ENCODE peak calls at places on chromosomes 12 and 14, in ten cellular contexts. R, C, S, A, Q, V, P, W, I and D are unnamed samples. For H3K27me3, the result is how much of the 10 kb centered on the place peaks cover.

GRCh38 chr12:77190022-77190421 is 124.7 kb upstream of the E2F7 start:
- DNase-seq in R (no peak), C (no peak), S (peak), A (no peak), Q (no peak), V (no peak), P (no peak), W (no peak), I (no peak), D (no peak)

GRCh38 chr12:102023343-102023930 is 38.4 kb downstream of the WASHC3 start:
- DNase-seq in R (no peak), C (no peak), S (peak), A (no peak), Q (no peak), V (no peak), P (no peak), W (no peak), I (no peak), D (no peak)

GRCh38 chr14:76953196-76953945 is 75.1 kb downstream of the IRF2BPL start:
- DNase-seq in R (peak), C (peak), S (peak), A (peak), Q (peak), V (peak), P (peak), W (peak), I (peak), D (peak)

GRCh38 chr12:1915082-1915968 is 3.1 kb downstream of the CACNA2D4 start:
- DNase-seq in R (no peak), C (peak), S (no peak), A (no peak), Q (no peak), V (no peak), P (peak), W (peak), I (peak), D (peak)

GRCh38 chr14:44700184-44700583 is 193.1 kb upstream of the FSCB start:
- DNase-seq in R (no peak), C (no peak), S (no peak), A (no peak), Q (no peak), V (no peak), P (no peak), W (no peak), I (no peak), D (no peak)

GRCh38 chr12:15232959-15233358 is 11.7 kb upstream of the RERG start:
- DNase-seq in R (no peak), C (no peak), S (no peak), A (no peak), Q (no peak), V (no peak), P (no peak), W (no peak), I (no peak), D (no peak)

GRCh38 chr12:83823386-83824045 is 1089.1 kb downstream of the SLC6A15 start:
- DNase-seq in R (peak), C (no peak), S (peak), A (no peak), Q (no peak), V (no peak), P (no peak), W (peak), I (peak), D (no peak)

GRCh38 chr14:74956280-74957072 is 1.1 kb upstream of the PGF start:
- DNase-seq in R (no peak), C (no peak), S (no peak), A (no peak), Q (no peak), V (no peak), P (no peak), W (no peak), I (no peak), D (no peak)

GRCh38 chr12:126762150-126762549 is 1504.8 kb upstream of the TMEM132C start:
- DNase-seq in R (no peak), C (no peak), S (no peak), A (no peak), Q (no peak), V (no peak), P (no peak), W (no peak), I (no peak), D (no peak)

GRCh38 chr12:101782544-101782855 is 43.2 kb upstream of the SYCP3 start:
- DNase-seq in R (no peak), C (no peak), S (no peak), A (no peak), Q (no peak), V (no peak), P (no peak), W (no peak), I (no peak), D (no peak)

GRCh38 chr14:68695326-68695768 is 97.5 kb downstream of the ZFP36L1 start:
- DNase-seq in R (no peak), C (no peak), S (peak), A (no peak), Q (peak), V (no peak), P (peak), W (no peak), I (no peak), D (peak)

GRCh38 chr12:93591137-93591868 is 18.8 kb downstream of the SOCS2 start:
- DNase-seq in R (peak), C (no peak), S (peak), A (peak), Q (no peak), V (peak), P (peak), W (peak), I (peak), D (peak)

GRCh38 chr14:105067140-105067968 is 2.1 kb upstream of the GPR132 start:
- DNase-seq in R (no peak), C (no peak), S (peak), A (no peak), Q (no peak), V (no peak), P (no peak), W (peak), I (no peak), D (no peak)

GRCh38 chr12:607541-608001 is 55.7 kb downstream of the NINJ2 start:
- DNase-seq in R (peak), C (no peak), S (no peak), A (peak), Q (no peak), V (no peak), P (no peak), W (no peak), I (peak), D (no peak)

GRCh38 chr12:66959276-66959675 is 280.4 kb upstream of the GRIP1 start:
- DNase-seq in R (no peak), C (no peak), S (no peak), A (no peak), Q (no peak), V (no peak), P (no peak), W (no peak), I (no peak), D (no peak)

GRCh38 chr14:32560213-32560857 is 231.2 kb downstream of the AKAP6 start:
- DNase-seq in R (peak), C (no peak), S (peak), A (no peak), Q (peak), V (no peak), P (peak), W (no peak), I (peak), D (peak)

GRCh38 chr14:78835052-78835451 is 664.9 kb downstream of the NRXN3 start:
- DNase-seq in R (peak), C (no peak), S (no peak), A (no peak), Q (no peak), V (no peak), P (no peak), W (no peak), I (no peak), D (no peak)

GRCh38 chr12:108567974-108568652 is 5.7 kb downstream of the ISCU start:
- DNase-seq in R (no peak), C (no peak), S (no peak), A (no peak), Q (no peak), V (no peak), P (no peak), W (no peak), I (no peak), D (no peak)

GRCh38 chr12:46530373-46531056 is 157.9 kb upstream of the SLC38A2 start:
- DNase-seq in R (no peak), C (no peak), S (no peak), A (no peak), Q (no peak), V (no peak), P (no peak), W (no peak), I (no peak), D (no peak)

GRCh38 chr12:113416091-113416754 is 6.0 kb upstream of the SDSL start:
- DNase-seq in R (no peak), C (no peak), S (peak), A (no peak), Q (no peak), V (no peak), P (no peak), W (no peak), I (no peak), D (no peak)

GRCh38 chr12:48816148-48816854 is 2.0 kb upstream of the CACNB3 start:
- DNase-seq in R (no peak), C (no peak), S (peak), A (no peak), Q (no peak), V (no peak), P (no peak), W (no peak), I (peak), D (no peak)

GRCh38 chr14:77091518-77091917 is 6.5 kb upstream of the CIPC start:
- DNase-seq in R (no peak), C (no peak), S (no peak), A (no peak), Q (no peak), V (no peak), P (no peak), W (no peak), I (no peak), D (no peak)

GRCh38 chr12:116692605-116693004 is 45.3 kb downstream of the SPRING1 start:
- DNase-seq in R (no peak), C (no peak), S (no peak), A (no peak), Q (no peak), V (no peak), P (no peak), W (no peak), I (no peak), D (no peak)

DNA sequence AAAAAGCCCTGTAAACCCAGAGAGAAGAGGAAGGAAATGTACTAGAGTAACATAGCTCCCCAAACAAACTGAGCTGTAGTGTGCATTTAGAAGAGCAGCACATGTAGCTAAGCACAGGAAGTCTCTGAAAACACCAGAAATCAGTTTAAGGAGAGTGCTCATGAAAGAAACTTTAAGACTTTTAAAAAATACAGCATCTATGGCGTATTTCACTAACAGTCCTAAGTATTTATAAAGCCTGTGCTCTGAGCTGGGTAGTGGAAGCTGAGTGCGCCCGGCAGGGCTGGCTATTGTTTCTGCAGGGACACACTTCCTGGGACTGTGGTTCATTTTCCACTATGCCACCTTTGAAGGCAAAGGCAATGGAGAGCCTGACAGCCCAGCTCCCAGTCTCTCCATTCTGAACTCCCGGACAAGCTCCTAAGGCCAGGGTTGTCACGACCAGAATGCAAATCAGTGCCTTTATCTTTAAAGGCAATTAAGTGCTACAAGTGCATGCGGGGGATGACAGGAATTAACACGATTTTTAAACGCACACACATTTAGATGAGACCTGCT is 45.4 kb downstream of the NIN start:
- DNase-seq in R (no peak), C (no peak), S (no peak), A (no peak), Q (no peak), V (no peak), P (no peak), W (no peak), I (no peak), D (no peak)
- H3K27ac ChIP-seq in R (no peak), C (peak), S (no peak), A (peak), Q (no peak), V (no peak), P (no peak), W (peak), I (no peak), D (peak)

DNA sequence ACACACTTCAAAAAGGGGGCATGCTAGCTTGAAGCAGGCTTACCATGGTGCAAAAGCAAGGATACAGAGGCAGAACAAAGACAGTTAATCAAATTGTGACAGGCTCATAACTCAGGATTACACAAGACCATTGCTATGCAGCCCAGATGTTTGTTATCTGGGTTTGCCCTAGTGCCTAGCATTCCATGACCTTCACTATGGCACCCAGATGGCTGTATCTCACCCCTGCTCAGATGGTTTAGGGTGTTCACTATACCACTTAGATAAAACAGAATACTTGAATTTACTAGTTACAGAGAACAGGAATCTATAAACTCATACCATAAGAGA is 56.2 kb downstream of the SDR9C7 start:
- DNase-seq in R (no peak), C (no peak), S (no peak), A (no peak), Q (no peak), V (no peak), P (no peak), W (no peak), I (no peak), D (no peak)
- H3K27me3 ChIP-seq in R (under half), C (under half), S (under half), A (under half), Q (under half), V (under half), P (under half), W (under half), I (under half), D (under half)

GRCh38 chr14:95464524-95464923 is 51.9 kb downstream of the SYNE3 start:
- DNase-seq in R (no peak), C (no peak), S (no peak), A (no peak), Q (no peak), V (no peak), P (no peak), W (no peak), I (no peak), D (no peak)
- H3K27ac ChIP-seq in R (no peak), C (peak), S (no peak), A (peak), Q (no peak), V (no peak), P (no peak), W (peak), I (no peak), D (no peak)

GRCh38 chr14:34981743-34982420 is 910 bp upstream of the SRP54 start:
- DNase-seq in R (no peak), C (peak), S (peak), A (no peak), Q (no peak), V (peak), P (peak), W (peak), I (no peak), D (peak)
- H3K27me3 ChIP-seq in R (under half), C (under half), S (under half), A (under half), Q (under half), V (under half), P (under half), W (under half), I (under half), D (under half)

GRCh38 chr14:53778263-53778662 is 178.4 kb downstream of the BMP4 start:
- DNase-seq in R (no peak), C (no peak), S (no peak), A (no peak), Q (no peak), V (no peak), P (no peak), W (no peak), I (no peak), D (no peak)

GRCh38 chr14:53767566-53767965 is 189.1 kb downstream of the BMP4 start:
- DNase-seq in R (no peak), C (no peak), S (no peak), A (no peak), Q (no peak), V (no peak), P (no peak), W (no peak), I (no peak), D (no peak)

GRCh38 chr14:53772936-53773335 is 183.7 kb downstream of the BMP4 start:
- DNase-seq in R (no peak), C (no peak), S (no peak), A (no peak), Q (no peak), V (no peak), P (no peak), W (no peak), I (no peak), D (no peak)
- H3K27ac ChIP-seq in R (no peak), C (no peak), S (no peak), A (no peak), Q (no peak), V (no peak), P (no peak), W (no peak), I (no peak), D (no peak)

GRCh38 chr12:109671482-109671881 is 42.1 kb upstream of the FAM222A start:
- DNase-seq in R (no peak), C (no peak), S (no peak), A (no peak), Q (no peak), V (no peak), P (no peak), W (peak), I (no peak), D (no peak)
- H3K27me3 ChIP-seq in R (under half), C (under half), S (under half), A (half or more), Q (under half), V (under half), P (under half), W (under half), I (under half), D (under half)